ENCODE peak calls at places on chromosomes 2 and 18, in ten cellular contexts. L is esophagus muscularis mucosa, G is H1, T is transverse colon, S is HepG2, W is stomach, V is upper lobe of left lung, Q is K562, E is GM12878, F is SK-N-SH. A is an unnamed sample. For H3K4me1, the result is how much of the 10 kb centered on the place peaks cover.

GRCh38 chr2:191352536-191352935 is 107.3 kb downstream of the MYO1B start:
- DNase-seq in L (no peak), G (no peak), T (no peak), S (no peak), W (no peak), V (no peak), Q (no peak), E (no peak), F (no peak), A (no peak)

GRCh38 chr2:2823061-2823753 is 492.1 kb upstream of the MYT1L start:
- DNase-seq in L (no peak), G (no peak), T (no peak), S (no peak), W (no peak), V (no peak), Q (no peak), E (no peak), F (peak), A (no peak)

GRCh38 chr2:181138816-181139215 is 158.4 kb downstream of the UBE2E3 start:
- DNase-seq in L (no peak), G (no peak), T (no peak), S (no peak), W (no peak), V (no peak), Q (no peak), E (no peak), F (no peak), A (no peak)

GRCh38 chr2:181231886-181232644 is 225.1 kb upstream of the ITGA4 start:
- DNase-seq in L (no peak), G (no peak), T (no peak), S (no peak), W (no peak), V (no peak), Q (no peak), E (no peak), F (no peak), A (no peak)

GRCh38 chr2:50529600-50530218 is 502.2 kb downstream of the NRXN1 start:
- DNase-seq in L (no peak), G (no peak), T (no peak), S (peak), W (no peak), V (no peak), Q (peak), E (no peak), F (peak), A (no peak)

GRCh38 chr2:57758686-57759085 is 287.9 kb upstream of the VRK2 start:
- DNase-seq in L (no peak), G (no peak), T (no peak), S (no peak), W (no peak), V (no peak), Q (no peak), E (no peak), F (no peak), A (no peak)

GRCh38 chr2:121530210-121530562 is 494 bp upstream of the RNU4ATAC start:
- DNase-seq in L (peak), G (peak), T (peak), S (peak), W (peak), V (no peak), Q (peak), E (peak), F (peak), A (peak)

GRCh38 chr2:151774506-151774905 is 40.2 kb upstream of the NEB start:
- DNase-seq in L (no peak), G (no peak), T (no peak), S (no peak), W (no peak), V (no peak), Q (no peak), E (no peak), F (no peak), A (no peak)

GRCh38 chr2:118841828-118842461 is 5.5 kb downstream of the EN1 start:
- DNase-seq in L (no peak), G (no peak), T (no peak), S (no peak), W (no peak), V (peak), Q (no peak), E (no peak), F (peak), A (no peak)

GRCh38 chr2:46485002-46485401 is 5.6 kb downstream of the TMEM247 start:
- DNase-seq in L (no peak), G (no peak), T (no peak), S (no peak), W (no peak), V (no peak), Q (no peak), E (no peak), F (no peak), A (no peak)

GRCh38 chr2:66109419-66109818 is 325.5 kb upstream of the MEIS1 start:
- DNase-seq in L (no peak), G (no peak), T (peak), S (no peak), W (no peak), V (no peak), Q (no peak), E (no peak), F (no peak), A (peak)

GRCh38 chr2:240349133-240350005 is 86.1 kb upstream of the GPC1 start:
- DNase-seq in L (no peak), G (no peak), T (no peak), S (no peak), W (no peak), V (no peak), Q (no peak), E (no peak), F (no peak), A (peak)

GRCh38 chr18:59383831-59384230 is 24.8 kb upstream of the LMAN1 start:
- DNase-seq in L (no peak), G (no peak), T (no peak), S (no peak), W (no peak), V (no peak), Q (no peak), E (no peak), F (no peak), A (no peak)

GRCh38 chr18:57630759-57631660 is 9.4 kb upstream of the NARS1 start:
- DNase-seq in L (no peak), G (no peak), T (no peak), S (no peak), W (no peak), V (no peak), Q (no peak), E (peak), F (no peak), A (no peak)

GRCh38 chr2:218733615-218734021 is 23.0 kb downstream of the TTLL4 start:
- DNase-seq in L (no peak), G (no peak), T (peak), S (peak), W (peak), V (no peak), Q (no peak), E (peak), F (no peak), A (peak)

GRCh38 chr18:48784654-48785053 is 166.1 kb downstream of the SMAD7 start:
- DNase-seq in L (no peak), G (no peak), T (no peak), S (no peak), W (no peak), V (no peak), Q (no peak), E (peak), F (no peak), A (peak)

GRCh38 chr2:47531378-47532042 is 128.6 kb downstream of the MSH2 start:
- DNase-seq in L (no peak), G (no peak), T (no peak), S (no peak), W (no peak), V (no peak), Q (no peak), E (no peak), F (no peak), A (no peak)

GRCh38 chr2:2842466-2842865 is 511.4 kb upstream of the MYT1L start:
- DNase-seq in L (no peak), G (no peak), T (no peak), S (no peak), W (peak), V (no peak), Q (no peak), E (no peak), F (no peak), A (no peak)

GRCh38 chr2:180999274-180999964 is 19.0 kb downstream of the UBE2E3 start:
- DNase-seq in L (no peak), G (no peak), T (no peak), S (no peak), W (no peak), V (no peak), Q (no peak), E (no peak), F (no peak), A (no peak)

GRCh38 chr2:126776701-126777619 is 121.0 kb downstream of the GYPC start:
- DNase-seq in L (peak), G (peak), T (peak), S (peak), W (peak), V (peak), Q (peak), E (peak), F (peak), A (peak)

GRCh38 chr2:120892967-120893667 is 157.4 kb downstream of the GLI2 start:
- DNase-seq in L (no peak), G (no peak), T (no peak), S (no peak), W (no peak), V (no peak), Q (no peak), E (no peak), F (no peak), A (no peak)

GRCh38 chr18:70536370-70537062 is 247.7 kb downstream of the SOCS6 start:
- DNase-seq in L (no peak), G (no peak), T (no peak), S (no peak), W (no peak), V (no peak), Q (no peak), E (no peak), F (no peak), A (no peak)

GRCh38 chr2:40364143-40364903 is 87.6 kb downstream of the SLC8A1 start:
- DNase-seq in L (no peak), G (no peak), T (no peak), S (no peak), W (no peak), V (no peak), Q (no peak), E (no peak), F (no peak), A (no peak)

GRCh38 chr2:219605607-219605954 is 7.9 kb downstream of the STK11IP start:
- DNase-seq in L (no peak), G (no peak), T (no peak), S (no peak), W (no peak), V (no peak), Q (no peak), E (no peak), F (no peak), A (no peak)

GRCh38 chr2:205637779-205638503 is 44.4 kb upstream of the NRP2 start:
- DNase-seq in L (no peak), G (no peak), T (no peak), S (no peak), W (no peak), V (no peak), Q (no peak), E (no peak), F (no peak), A (no peak)

GRCh38 chr2:174750923-174751441 is 13.3 kb downstream of the CHRNA1 start:
- DNase-seq in L (no peak), G (no peak), T (no peak), S (no peak), W (no peak), V (no peak), Q (no peak), E (peak), F (no peak), A (no peak)

GRCh38 chr2:224883700-224884099 is 158.6 kb downstream of the DOCK10 start:
- DNase-seq in L (no peak), G (no peak), T (no peak), S (no peak), W (no peak), V (no peak), Q (no peak), E (no peak), F (no peak), A (no peak)

GRCh38 chr18:59180150-59180845 is 39.7 kb upstream of the GRP start:
- DNase-seq in L (no peak), G (no peak), T (no peak), S (no peak), W (no peak), V (no peak), Q (no peak), E (no peak), F (no peak), A (no peak)

GRCh38 chr18:10973579-10974260 is 175.6 kb downstream of the PIEZO2 start:
- DNase-seq in L (no peak), G (no peak), T (no peak), S (no peak), W (no peak), V (no peak), Q (no peak), E (no peak), F (no peak), A (no peak)

GRCh38 chr2:191593622-191594416 is 84.1 kb upstream of the NABP1 start:
- DNase-seq in L (no peak), G (no peak), T (no peak), S (peak), W (no peak), V (no peak), Q (no peak), E (no peak), F (no peak), A (no peak)

GRCh38 chr2:70381821-70382220 is 80.0 kb upstream of the FAM136A start:
- DNase-seq in L (no peak), G (no peak), T (no peak), S (no peak), W (no peak), V (peak), Q (no peak), E (no peak), F (peak), A (no peak)

GRCh38 chr2:187150667-187151066 is 297.4 kb downstream of the CALCRL start:
- DNase-seq in L (no peak), G (no peak), T (no peak), S (no peak), W (no peak), V (no peak), Q (no peak), E (no peak), F (no peak), A (no peak)

GRCh38 chr18:65751145-65752085 is 603 bp downstream of the CDH7 start:
- DNase-seq in L (no peak), G (no peak), T (no peak), S (no peak), W (no peak), V (no peak), Q (no peak), E (no peak), F (no peak), A (no peak)

GRCh38 chr2:9113262-9113661 is 93.3 kb upstream of the ASAP2 start:
- DNase-seq in L (no peak), G (no peak), T (no peak), S (no peak), W (no peak), V (peak), Q (no peak), E (no peak), F (no peak), A (no peak)

GRCh38 chr2:223560704-223561435 is 41.3 kb downstream of the SCG2 start:
- DNase-seq in L (no peak), G (no peak), T (no peak), S (no peak), W (no peak), V (no peak), Q (no peak), E (no peak), F (no peak), A (no peak)

GRCh38 chr2:240333985-240334384 is 101.5 kb upstream of the GPC1 start:
- DNase-seq in L (no peak), G (no peak), T (no peak), S (no peak), W (no peak), V (no peak), Q (no peak), E (no peak), F (no peak), A (no peak)

GRCh38 chr18:44552706-44553105 is 128.0 kb upstream of the SETBP1 start:
- DNase-seq in L (no peak), G (no peak), T (no peak), S (no peak), W (no peak), V (no peak), Q (no peak), E (no peak), F (no peak), A (no peak)

GRCh38 chr2:30421551-30422436 is 25.3 kb upstream of the LCLAT1 start:
- DNase-seq in L (no peak), G (no peak), T (no peak), S (no peak), W (no peak), V (no peak), Q (no peak), E (peak), F (peak), A (no peak)

GRCh38 chr2:49004046-49004626 is 150.2 kb downstream of the FSHR start:
- DNase-seq in L (no peak), G (no peak), T (no peak), S (no peak), W (no peak), V (no peak), Q (no peak), E (no peak), F (no peak), A (no peak)
- TF ChIP-seq EP300 in L (no peak), G (no peak), T (no peak), S (no peak), W (no peak), V (no peak), Q (no peak), E (no peak), F (no peak), A (no peak)

GRCh38 chr2:239040152-239040761 is 192.4 kb downstream of the TWIST2 start:
- DNase-seq in L (no peak), G (no peak), T (no peak), S (peak), W (no peak), V (no peak), Q (no peak), E (no peak), F (no peak), A (peak)
- H3K4me1 ChIP-seq in L (under half), G (under half), T (under half), S (under half), W (under half), V (under half), Q (under half), E (under half), F (under half), A (under half)

GRCh38 chr2:135985826-135986393 is 484 bp upstream of the DARS1 start:
- DNase-seq in L (no peak), G (no peak), T (no peak), S (no peak), W (no peak), V (no peak), Q (no peak), E (peak), F (no peak), A (no peak)
- TF ChIP-seq POLR2AphosphoS5 in L (no peak), G (peak), T (no peak), S (no peak), W (no peak), V (peak), Q (no peak), E (peak), F (no peak), A (no peak)

GRCh38 chr18:13618760-13619438 is 107.5 kb downstream of the FAM210A start:
- DNase-seq in L (peak), G (no peak), T (no peak), S (no peak), W (no peak), V (no peak), Q (no peak), E (no peak), F (no peak), A (peak)

GRCh38 chr18:13617826-13618515 is 108.4 kb downstream of the FAM210A start:
- DNase-seq in L (peak), G (no peak), T (no peak), S (no peak), W (no peak), V (no peak), Q (no peak), E (no peak), F (no peak), A (peak)

GRCh38 chr18:13620818-13621445 is 105.4 kb downstream of the FAM210A start:
- DNase-seq in L (no peak), G (no peak), T (no peak), S (no peak), W (no peak), V (no peak), Q (no peak), E (no peak), F (no peak), A (peak)

GRCh38 chr18:13620206-13620672 is 106.1 kb downstream of the FAM210A start:
- DNase-seq in L (peak), G (no peak), T (no peak), S (no peak), W (no peak), V (no peak), Q (no peak), E (no peak), F (no peak), A (peak)

DNA sequence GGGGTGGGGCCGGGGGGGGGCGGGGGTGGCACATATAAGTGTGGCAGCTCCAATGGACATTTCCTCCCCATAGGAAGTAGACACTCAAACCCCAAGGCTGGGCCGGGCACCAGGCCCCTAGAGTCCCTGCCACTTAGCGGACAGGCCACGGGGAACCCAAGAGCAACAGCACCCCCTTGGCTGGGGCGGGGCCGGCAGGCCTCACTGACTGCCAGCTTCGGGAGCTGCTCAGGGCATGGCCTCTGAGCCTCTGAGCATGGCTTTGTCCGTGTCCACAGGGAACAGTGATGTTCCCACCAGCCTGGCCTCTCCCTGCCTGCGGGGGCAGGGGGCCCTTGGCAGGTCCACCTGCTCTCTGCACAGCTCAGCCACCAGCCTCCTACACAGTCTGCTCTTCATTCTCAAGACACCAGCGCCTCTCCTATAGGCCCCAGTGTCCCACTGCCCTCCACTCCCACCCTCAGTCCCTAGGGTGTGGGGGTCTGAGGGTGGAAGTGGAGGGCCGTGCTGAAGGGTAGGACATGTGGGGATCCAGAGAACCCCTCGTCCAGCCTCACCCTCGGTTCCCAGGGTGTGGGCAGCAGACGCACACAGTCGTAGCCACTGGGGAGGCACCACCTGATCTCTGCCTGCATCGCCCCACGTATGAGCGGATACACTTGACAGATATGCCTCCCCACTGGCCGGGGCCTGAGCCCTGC is 106.7 kb downstream of the FAM210A start:
- DNase-seq in L (peak), G (no peak), T (no peak), S (no peak), W (no peak), V (peak), Q (no peak), E (no peak), F (no peak), A (peak)
- TF ChIP-seq EP300 in L (no peak), G (no peak), T (no peak), S (no peak), W (no peak), V (no peak), Q (no peak), E (no peak), F (no peak), A (no peak)

GRCh38 chr2:20522311-20522710 is 75.4 kb downstream of the RHOB start:
- DNase-seq in L (no peak), G (no peak), T (no peak), S (no peak), W (no peak), V (no peak), Q (no peak), E (no peak), F (no peak), A (peak)
- H3K4me1 ChIP-seq in L (under half), G (under half), T (under half), S (half or more), W (under half), V (under half), Q (under half), E (under half), F (under half), A (under half)